ENCODE peak calls at places on chromosome 12, in five cellular contexts. U, D, T, L and A are unnamed samples.

GRCh38 chr12:128531153-128531552 is 264.2 kb downstream of the TMEM132C start:
- DNase-seq in U (no peak), D (no peak), T (no peak), L (no peak), A (no peak)

GRCh38 chr12:122467983-122468382 is 32.7 kb downstream of the ZCCHC8 start:
- DNase-seq in U (no peak), D (no peak), T (no peak), L (no peak), A (no peak)

GRCh38 chr12:111238075-111238734 is 130.7 kb downstream of the PHETA1 start:
- DNase-seq in U (no peak), D (no peak), T (no peak), L (no peak), A (no peak)

GRCh38 chr12:2680676-2681039 is 114.1 kb upstream of the FKBP4 start:
- DNase-seq in U (no peak), D (no peak), T (no peak), L (no peak), A (no peak)

GRCh38 chr12:121538699-121539061 is 42.1 kb downstream of the KDM2B start:
- DNase-seq in U (no peak), D (no peak), T (no peak), L (no peak), A (no peak)

GRCh38 chr12:85279449-85280137 is 427 bp upstream of the ALX1 start:
- DNase-seq in U (no peak), D (no peak), T (peak; percentile 52), L (no peak), A (no peak)

GRCh38 chr12:1644523-1645438 is 15.8 kb downstream of the WNT5B start:
- DNase-seq in U (peak; percentile 65), D (no peak), T (peak; percentile 87), L (peak; percentile 55), A (no peak)

GRCh38 chr12:123044351-123044750 is 63.9 kb downstream of the ARL6IP4 start:
- DNase-seq in U (no peak), D (no peak), T (no peak), L (no peak), A (no peak)

GRCh38 chr12:116346222-116346621 is 68.7 kb upstream of the MED13L start:
- DNase-seq in U (no peak), D (no peak), T (peak; percentile 32), L (no peak), A (no peak)

GRCh38 chr12:29634057-29634456 is 136.6 kb upstream of the OVCH1 start:
- DNase-seq in U (no peak), D (no peak), T (peak; percentile 33), L (no peak), A (no peak)

GRCh38 chr12:93518725-93519124 is 51.4 kb downstream of the MRPL42 start:
- DNase-seq in U (no peak), D (peak; percentile 18), T (peak; percentile 83), L (peak; percentile 38), A (peak; percentile 49)

GRCh38 chr12:89542912-89543592 is 17.2 kb upstream of the POC1B start:
- DNase-seq in U (peak; percentile 52), D (no peak), T (peak; percentile 93), L (peak; percentile 52), A (peak; percentile 61)

GRCh38 chr12:65597527-65597926 is 226.8 kb upstream of the HMGA2 start:
- DNase-seq in U (no peak), D (no peak), T (peak; percentile 43), L (no peak), A (no peak)

GRCh38 chr12:262817-263216 is at the start of gene SLC6A13:
- DNase-seq in U (peak; percentile 44), D (peak; percentile 37), T (no peak), L (no peak), A (no peak)

GRCh38 chr12:114391088-114391487 is 14.9 kb downstream of the TBX5 start:
- DNase-seq in U (no peak), D (no peak), T (no peak), L (no peak), A (no peak)

GRCh38 chr12:81627336-81628189 is 131.6 kb downstream of the PPFIA2 start:
- DNase-seq in U (no peak), D (peak; percentile 12), T (peak; percentile 79), L (peak; percentile 0), A (peak; percentile 13)

GRCh38 chr12:77723308-77723707 is 107.4 kb upstream of the NAV3 start:
- DNase-seq in U (no peak), D (no peak), T (no peak), L (no peak), A (no peak)

GRCh38 chr12:21773263-21773741 is 1.2 kb downstream of the KCNJ8 start:
- DNase-seq in U (peak; percentile 50), D (no peak), T (peak; percentile 34), L (no peak), A (no peak)

GRCh38 chr12:39173689-39174088 is 268.3 kb upstream of the CPNE8 start:
- DNase-seq in U (no peak), D (no peak), T (no peak), L (no peak), A (no peak)

GRCh38 chr12:46144433-46144832 is 124.4 kb downstream of the SLC38A1 start:
- DNase-seq in U (no peak), D (no peak), T (no peak), L (no peak), A (no peak)

GRCh38 chr12:100346660-100347059 is 10.2 kb upstream of the SLC17A8 start:
- DNase-seq in U (no peak), D (no peak), T (peak; percentile 57), L (no peak), A (no peak)

GRCh38 chr12:44930972-44931600 is 55.0 kb upstream of the NELL2 start:
- DNase-seq in U (no peak), D (peak; percentile 16), T (peak; percentile 69), L (peak; percentile 13), A (peak; percentile 33)

GRCh38 chr12:116199160-116199559 is 78.3 kb downstream of the MED13L start:
- DNase-seq in U (no peak), D (no peak), T (no peak), L (no peak), A (no peak)

GRCh38 chr12:132063491-132063890 is 80.6 kb downstream of the DDX51 start:
- DNase-seq in U (no peak), D (no peak), T (no peak), L (no peak), A (no peak)

GRCh38 chr12:45703942-45704341 is 25.6 kb upstream of the ARID2 start:
- DNase-seq in U (no peak), D (peak; percentile 35), T (peak; percentile 32), L (peak; percentile 27), A (no peak)

GRCh38 chr12:57057037-57057436 is 7.1 kb upstream of the MYO1A start:
- DNase-seq in U (no peak), D (no peak), T (no peak), L (no peak), A (no peak)

DNA sequence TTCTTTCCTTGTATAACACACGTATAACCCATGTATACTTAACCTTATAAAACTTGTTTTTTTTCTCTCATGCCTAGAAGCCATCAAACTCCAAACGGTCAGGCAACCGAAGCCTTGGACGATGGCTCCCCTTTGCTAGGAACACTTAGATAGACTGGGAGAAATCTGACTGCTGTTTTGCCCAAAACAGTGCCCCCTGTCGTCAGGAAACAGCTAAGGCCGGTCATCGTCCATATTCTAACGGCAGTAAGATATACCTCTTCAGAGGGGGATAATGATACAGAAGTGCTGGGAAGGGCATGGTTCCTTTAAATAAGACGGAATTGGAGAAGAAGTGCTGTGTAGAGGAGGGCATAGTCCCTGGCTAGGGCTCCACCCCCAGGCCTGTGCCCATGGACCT is 130.5 kb downstream of the SLC41A2 start:
- DNase-seq in U (no peak), D (no peak), T (peak; percentile 14), L (no peak), A (no peak)
- TF ChIP-seq CTCF in U (no peak), D (peak; percentile 10), T (peak; percentile 52), L (peak; percentile 38), A (peak; percentile 35)

GRCh38 chr12:54173906-54174471 is 14.8 kb downstream of the SMUG1 start:
- DNase-seq in U (no peak), D (no peak), T (no peak), L (no peak), A (no peak)
- H3K4me3 ChIP-seq in U (no peak overlapping the region), D (no peak overlapping the region), T (no peak overlapping the region), L (no peak overlapping the region), A (no peak overlapping the region)

GRCh38 chr12:7712841-7713442 is 1.7 kb downstream of the DPPA3 start:
- DNase-seq in U (no peak), D (no peak), T (no peak), L (no peak), A (no peak)

GRCh38 chr12:7711133-7711532 is at the start of gene DPPA3:
- DNase-seq in U (no peak), D (no peak), T (no peak), L (no peak), A (no peak)

GRCh38 chr12:7716391-7716790 is 5.2 kb downstream of the DPPA3 start:
- DNase-seq in U (no peak), D (no peak), T (no peak), L (no peak), A (no peak)
- TF ChIP-seq CTCF in U (no peak), D (no peak), T (no peak), L (no peak), A (no peak)

GRCh38 chr12:97476255-97476654 is 13.7 kb downstream of the RMST start:
- DNase-seq in U (no peak), D (no peak), T (no peak), L (no peak), A (no peak)

GRCh38 chr12:97471194-97471593 is 8.6 kb downstream of the RMST start:
- DNase-seq in U (no peak), D (no peak), T (no peak), L (no peak), A (no peak)

GRCh38 chr12:97474987-97475386 is 12.4 kb downstream of the RMST start:
- DNase-seq in U (no peak), D (no peak), T (no peak), L (no peak), A (no peak)
- H3K4me3 ChIP-seq in U (no peak overlapping the region), D (no peak overlapping the region), T (no peak overlapping the region), L (no peak overlapping the region), A (no peak overlapping the region)